ENCODE peak calls at places on chromosomes 12 and 14, in nine cellular contexts. F is fibroblast of lung, X is fibroblast of pulmonary artery, A is PC-3, P is lower lobe of right lung, H is colonic mucosa, Z is H9, E is body of pancreas, Q is fibroblast of villous mesenchyme. D is an unnamed sample.
A peak's percentile ranks its signal among the peaks of the same experiment; 100 is the strongest.

GRCh38 chr12:104357431-104357952 is 54.0 kb downstream of the EID3 start:
- DNase-seq in F (peak; percentile 63), X (peak; percentile 79), A (peak; percentile 48), P (no peak), H (no peak), Z (peak; percentile 32), E (no peak), Q (peak; percentile 84), D (no peak)

GRCh38 chr14:91693342-91693741 is 38.5 kb downstream of the CATSPERB start:
- DNase-seq in F (no peak), X (peak; percentile 3), A (peak; percentile 75), P (no peak), H (peak; percentile 36), Z (no peak), E (peak; percentile 7), Q (no peak), D (no peak)

GRCh38 chr12:113896841-113897240 is 69.3 kb downstream of the RBM19 start:
- DNase-seq in F (no peak), X (no peak), A (no peak), P (no peak), H (no peak), Z (no peak), E (no peak), Q (no peak), D (no peak)

GRCh38 chr12:12350868-12351463 is 924 bp upstream of the MANSC1 start:
- DNase-seq in F (no peak), X (no peak), A (peak; percentile 79), P (no peak), H (peak; percentile 60), Z (no peak), E (no peak), Q (no peak), D (no peak)

GRCh38 chr14:26863736-26864135 is 265.9 kb upstream of the NOVA1 start:
- DNase-seq in F (peak; percentile 41), X (peak; percentile 59), A (peak; percentile 60), P (no peak), H (no peak), Z (no peak), E (no peak), Q (peak; percentile 28), D (no peak)

GRCh38 chr14:100147181-100147631 is 12.2 kb downstream of the DEGS2 start:
- DNase-seq in F (no peak), X (no peak), A (no peak), P (peak; percentile 70), H (no peak), Z (no peak), E (no peak), Q (no peak), D (peak; percentile 83)

GRCh38 chr12:117347588-117347987 is 13.8 kb downstream of the NOS1 start:
- DNase-seq in F (no peak), X (no peak), A (no peak), P (no peak), H (no peak), Z (no peak), E (no peak), Q (no peak), D (no peak)

GRCh38 chr14:34935552-34935951 is 47.2 kb upstream of the SRP54 start:
- DNase-seq in F (no peak), X (no peak), A (no peak), P (no peak), H (no peak), Z (no peak), E (no peak), Q (no peak), D (no peak)

GRCh38 chr14:101495827-101496778 is 65.2 kb upstream of the DIO3 start:
- DNase-seq in F (no peak), X (no peak), A (no peak), P (peak; percentile 30), H (no peak), Z (peak; percentile 38), E (peak; percentile 71), Q (no peak), D (no peak)

GRCh38 chr12:50166776-50167025 is 468 bp downstream of the CERS5 start:
- DNase-seq in F (no peak), X (no peak), A (no peak), P (peak; percentile 75), H (peak; percentile 41), Z (no peak), E (no peak), Q (no peak), D (peak; percentile 84)

GRCh38 chr12:49061157-49061650 is 610 bp upstream of the KMT2D start:
- DNase-seq in F (no peak), X (no peak), A (no peak), P (no peak), H (no peak), Z (no peak), E (no peak), Q (no peak), D (no peak)

GRCh38 chr12:19105468-19105867 is 24.1 kb upstream of the PLEKHA5 start:
- DNase-seq in F (no peak), X (no peak), A (no peak), P (no peak), H (no peak), Z (no peak), E (no peak), Q (no peak), D (no peak)

GRCh38 chr12:115440438-115440837 is 756.5 kb upstream of the TBX3 start:
- DNase-seq in F (peak; percentile 63), X (peak; percentile 75), A (peak; percentile 80), P (no peak), H (no peak), Z (no peak), E (peak; percentile 11), Q (peak; percentile 33), D (no peak)

GRCh38 chr12:119061208-119061796 is 80.0 kb downstream of the SRRM4 start:
- DNase-seq in F (peak; percentile 19), X (peak; percentile 51), A (peak; percentile 65), P (peak; percentile 69), H (peak; percentile 40), Z (peak; percentile 86), E (peak; percentile 86), Q (peak; percentile 37), D (peak; percentile 64)

GRCh38 chr12:42385341-42385841 is 59.4 kb downstream of the PPHLN1 start:
- DNase-seq in F (no peak), X (no peak), A (no peak), P (no peak), H (no peak), Z (no peak), E (peak; percentile 27), Q (no peak), D (no peak)

GRCh38 chr12:94952325-94952724 is 51.2 kb downstream of the NDUFA12 start:
- DNase-seq in F (peak; percentile 12), X (no peak), A (no peak), P (no peak), H (no peak), Z (no peak), E (no peak), Q (peak; percentile 27), D (no peak)

GRCh38 chr14:75469606-75470237 is 41.9 kb downstream of the JDP2 start:
- DNase-seq in F (no peak), X (no peak), A (peak; percentile 32), P (peak; percentile 89), H (peak; percentile 84), Z (no peak), E (peak; percentile 95), Q (no peak), D (no peak)
- TF ChIP-seq CTCF in F (no peak), X (no peak), A (no peak), P (no peak), H (no peak), Z (no peak), E (no peak), Q (no peak), D (no peak)

GRCh38 chr14:24279301-24280186 is 8.1 kb upstream of the RABGGTA start:
- DNase-seq in F (no peak), X (no peak), A (peak; percentile 56), P (no peak), H (no peak), Z (no peak), E (peak; percentile 69), Q (no peak), D (peak; percentile 76)
- TF ChIP-seq CTCF in F (no peak), X (no peak), A (peak; percentile 56), P (peak; percentile 25), H (no peak), Z (peak; percentile 34), E (peak; percentile 34), Q (peak; percentile 4), D (peak; percentile 53)

DNA sequence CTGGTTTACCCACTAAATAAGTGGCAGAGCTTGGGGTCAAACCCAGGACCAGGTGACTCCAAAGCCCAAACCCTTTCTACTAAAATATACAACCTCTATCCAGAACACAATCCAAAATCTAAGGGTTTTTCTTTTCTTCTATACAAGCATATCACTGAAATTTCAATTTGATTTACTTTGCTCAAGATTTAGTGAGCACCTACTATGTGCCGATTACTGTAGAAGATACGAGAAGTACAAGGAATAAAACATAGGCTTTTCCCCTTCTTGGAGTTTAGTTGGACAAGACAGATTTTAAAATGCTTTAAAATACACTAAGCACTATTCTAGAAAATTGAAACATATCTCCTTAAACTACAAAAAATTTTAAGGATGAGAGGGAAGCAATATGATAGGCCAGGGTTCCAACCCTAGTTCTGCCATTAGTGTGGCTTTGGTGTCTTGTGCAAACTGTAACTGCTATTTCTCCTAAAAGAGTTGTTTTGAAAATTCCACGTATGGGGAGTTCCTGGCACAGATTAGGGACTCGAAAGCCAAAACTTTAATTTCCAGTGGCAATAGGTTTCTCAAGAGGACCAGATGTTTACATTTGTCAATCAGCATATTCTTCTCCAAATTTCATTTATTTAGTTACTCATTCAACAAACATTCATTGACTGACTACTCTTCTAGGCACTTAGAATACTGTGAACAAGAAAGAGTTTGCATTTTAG is 2.6 kb downstream of the L3HYPDH start:
- DNase-seq in F (peak; percentile 87), X (peak; percentile 83), A (peak; percentile 99), P (no peak), H (no peak), Z (no peak), E (no peak), Q (peak; percentile 65), D (no peak)
- TF ChIP-seq CTCF in F (no peak), X (no peak), A (no peak), P (no peak), H (no peak), Z (no peak), E (no peak), Q (no peak), D (no peak)

GRCh38 chr12:2586159-2587035 is 208.4 kb upstream of the FKBP4 start:
- DNase-seq in F (no peak), X (no peak), A (no peak), P (no peak), H (peak; percentile 24), Z (peak; percentile 62), E (no peak), Q (no peak), D (no peak)

GRCh38 chr12:2583642-2584041 is 211.1 kb upstream of the FKBP4 start:
- DNase-seq in F (no peak), X (no peak), A (no peak), P (no peak), H (no peak), Z (no peak), E (no peak), Q (no peak), D (no peak)

GRCh38 chr12:2589381-2589780 is 205.4 kb upstream of the FKBP4 start:
- DNase-seq in F (no peak), X (no peak), A (no peak), P (no peak), H (no peak), Z (no peak), E (no peak), Q (no peak), D (no peak)

GRCh38 chr12:2593045-2593444 is 201.7 kb upstream of the FKBP4 start:
- DNase-seq in F (no peak), X (no peak), A (no peak), P (no peak), H (no peak), Z (no peak), E (no peak), Q (no peak), D (no peak)

GRCh38 chr12:2588345-2588744 is 206.4 kb upstream of the FKBP4 start:
- DNase-seq in F (no peak), X (no peak), A (no peak), P (no peak), H (no peak), Z (no peak), E (no peak), Q (no peak), D (no peak)
- TF ChIP-seq CTCF in F (no peak), X (no peak), A (peak; percentile 14), P (no peak), H (no peak), Z (peak; percentile 42), E (no peak), Q (no peak), D (no peak)

D was measured in activated CD8-positive, alpha-beta T cell treated with anti-CD3 and anti-CD28 coated beads for 36 hours.